ENCODE peak calls at places on chromosomes 2 and 18, in ten cellular contexts. One of them, this sample, is unnamed.

GRCh38 chr2:61135510-61135909 is 26.5 kb upstream of the C2orf74 start:
- DNase-seq in endodermal cell: no peak
- DNase-seq in astrocyte of the spinal cord: peak
- DNase-seq in GM12865: no peak
- DNase-seq in BE2C: peak
- DNase-seq in SK-N-SH: peak
- DNase-seq in fibroblast of lung: peak
- DNase-seq in tibial artery: no peak
- DNase-seq in HFF-Myc: peak
- DNase-seq in pancreas: no peak
- DNase-seq in this sample: no peak

GRCh38 chr18:45291616-45292612 is 323.4 kb upstream of the SLC14A2 start:
- DNase-seq in GM12865: no peak
- DNase-seq in endodermal cell: no peak
- DNase-seq in pancreas: no peak
- DNase-seq in fibroblast of lung: peak
- DNase-seq in HFF-Myc: no peak
- DNase-seq in astrocyte of the spinal cord: peak
- DNase-seq in tibial artery: no peak
- DNase-seq in SK-N-SH: peak
- DNase-seq in BE2C: no peak
- DNase-seq in this sample: no peak

GRCh38 chr2:51649366-51649765 is 617.4 kb upstream of the NRXN1 start:
- DNase-seq in tibial artery: no peak
- DNase-seq in BE2C: no peak
- DNase-seq in SK-N-SH: no peak
- DNase-seq in pancreas: no peak
- DNase-seq in astrocyte of the spinal cord: no peak
- DNase-seq in fibroblast of lung: no peak
- DNase-seq in endodermal cell: no peak
- DNase-seq in HFF-Myc: no peak
- DNase-seq in GM12865: no peak
- DNase-seq in this sample: no peak

GRCh38 chr18:78860117-78860516 is 119.5 kb upstream of the SALL3 start:
- DNase-seq in tibial artery: no peak
- DNase-seq in GM12865: no peak
- DNase-seq in endodermal cell: no peak
- DNase-seq in fibroblast of lung: no peak
- DNase-seq in pancreas: no peak
- DNase-seq in astrocyte of the spinal cord: no peak
- DNase-seq in BE2C: no peak
- DNase-seq in HFF-Myc: no peak
- DNase-seq in SK-N-SH: no peak
- DNase-seq in this sample: no peak

GRCh38 chr18:79866889-79867574 is 69.3 kb downstream of the KCNG2 start:
- DNase-seq in SK-N-SH: no peak
- DNase-seq in HFF-Myc: no peak
- DNase-seq in endodermal cell: peak
- DNase-seq in fibroblast of lung: peak
- DNase-seq in astrocyte of the spinal cord: no peak
- DNase-seq in pancreas: no peak
- DNase-seq in BE2C: no peak
- DNase-seq in tibial artery: peak
- DNase-seq in GM12865: no peak
- DNase-seq in this sample: no peak

GRCh38 chr18:56307771-56308170 is 330.6 kb downstream of the TXNL1 start:
- DNase-seq in GM12865: peak
- DNase-seq in tibial artery: no peak
- DNase-seq in astrocyte of the spinal cord: peak
- DNase-seq in fibroblast of lung: no peak
- DNase-seq in BE2C: no peak
- DNase-seq in pancreas: no peak
- DNase-seq in HFF-Myc: no peak
- DNase-seq in endodermal cell: peak
- DNase-seq in SK-N-SH: no peak
- DNase-seq in this sample: no peak

GRCh38 chr2:96493072-96493471 is 12.1 kb downstream of the NEURL3 start:
- DNase-seq in fibroblast of lung: no peak
- DNase-seq in endodermal cell: peak
- DNase-seq in BE2C: no peak
- DNase-seq in astrocyte of the spinal cord: no peak
- DNase-seq in HFF-Myc: no peak
- DNase-seq in tibial artery: no peak
- DNase-seq in GM12865: peak
- DNase-seq in SK-N-SH: no peak
- DNase-seq in pancreas: no peak
- DNase-seq in this sample: no peak

GRCh38 chr2:130798472-130799221 is 38.1 kb upstream of the ARHGEF4 start:
- DNase-seq in fibroblast of lung: peak
- DNase-seq in SK-N-SH: peak
- DNase-seq in endodermal cell: peak
- DNase-seq in tibial artery: no peak
- DNase-seq in pancreas: peak
- DNase-seq in HFF-Myc: no peak
- DNase-seq in GM12865: no peak
- DNase-seq in BE2C: peak
- DNase-seq in astrocyte of the spinal cord: no peak
- DNase-seq in this sample: no peak

DNA sequence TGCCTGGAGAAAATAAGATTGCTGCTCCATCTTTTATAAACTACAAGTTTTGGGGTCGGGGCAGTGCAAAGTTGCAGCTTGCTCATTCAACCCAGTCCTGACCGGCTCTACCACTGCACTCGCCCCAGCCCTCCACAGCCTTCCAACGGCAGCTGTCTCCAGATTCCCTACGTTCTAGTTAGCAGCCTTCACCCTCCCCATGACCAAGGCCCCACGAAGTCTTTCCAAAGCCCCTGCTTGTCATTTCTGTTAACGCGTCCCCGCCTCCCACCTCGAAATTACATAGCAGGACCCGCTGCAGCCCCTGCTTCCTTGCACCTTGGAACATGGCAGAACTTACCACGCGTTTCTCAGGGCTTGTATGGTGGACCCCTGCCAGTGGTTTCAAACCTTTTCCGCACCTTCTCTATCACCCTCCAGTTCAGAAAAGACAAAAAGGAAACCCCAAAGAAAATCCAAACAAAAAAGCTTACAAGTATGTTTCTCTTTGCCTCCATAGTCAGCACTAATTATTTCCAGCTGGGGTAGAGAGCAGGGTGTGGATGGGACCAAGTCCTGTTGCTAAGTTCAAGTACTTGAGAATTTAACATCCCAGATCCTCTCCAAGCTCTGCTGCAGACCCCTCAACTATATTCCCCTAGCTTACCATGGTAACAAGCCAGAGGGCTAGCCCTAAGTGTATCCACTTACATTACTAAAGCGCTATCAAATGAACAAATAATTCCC is 161.5 kb downstream of the TGIF1 start:
- DNase-seq in pancreas: no peak
- DNase-seq in endodermal cell: peak
- DNase-seq in GM12865: no peak
- DNase-seq in fibroblast of lung: no peak
- DNase-seq in HFF-Myc: no peak
- DNase-seq in BE2C: no peak
- DNase-seq in SK-N-SH: no peak
- DNase-seq in tibial artery: no peak
- DNase-seq in astrocyte of the spinal cord: no peak
- DNase-seq in this sample: no peak
- TF ChIP-seq CTCF in pancreas: no peak
- TF ChIP-seq CTCF in endodermal cell: no peak
- TF ChIP-seq CTCF in GM12865: no peak
- TF ChIP-seq CTCF in fibroblast of lung: no peak
- TF ChIP-seq CTCF in HFF-Myc: no peak
- TF ChIP-seq CTCF in BE2C: no peak
- TF ChIP-seq CTCF in SK-N-SH: no peak
- TF ChIP-seq CTCF in tibial artery: no peak
- TF ChIP-seq CTCF in astrocyte of the spinal cord: no peak
- TF ChIP-seq CTCF in this sample: no peak

DNA sequence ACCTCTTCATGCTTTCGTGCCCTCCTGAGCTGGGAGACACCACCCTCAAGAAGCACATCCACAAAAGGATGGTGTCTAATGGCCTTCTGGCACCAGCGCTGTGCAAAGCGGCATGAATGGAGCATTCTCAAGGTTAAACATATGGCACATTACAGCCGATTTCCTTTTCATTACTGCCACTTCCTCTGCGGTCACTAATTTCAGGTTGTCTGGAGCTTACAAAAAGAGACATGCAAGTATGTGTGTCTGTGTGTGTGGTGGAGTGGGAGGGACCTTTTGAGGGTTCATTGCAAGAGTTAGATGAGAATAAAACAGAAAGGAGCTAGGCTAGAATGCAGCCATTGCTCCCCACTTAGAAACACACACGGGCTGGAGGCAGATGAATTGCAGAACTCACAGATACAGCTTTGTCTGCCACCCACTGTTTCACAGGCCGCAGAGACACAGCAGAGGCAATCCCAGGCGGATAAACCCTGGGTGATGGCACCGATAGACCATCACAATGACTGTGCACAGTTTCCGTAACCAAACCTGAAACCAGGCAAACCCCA is 76.0 kb downstream of the TGIF1 start:
- DNase-seq in pancreas: no peak
- DNase-seq in astrocyte of the spinal cord: peak
- DNase-seq in BE2C: no peak
- DNase-seq in fibroblast of lung: peak
- DNase-seq in HFF-Myc: no peak
- DNase-seq in SK-N-SH: no peak
- DNase-seq in GM12865: peak
- DNase-seq in tibial artery: no peak
- DNase-seq in endodermal cell: peak
- DNase-seq in this sample: no peak
- H3K4me3 ChIP-seq in pancreas: no peak
- H3K4me3 ChIP-seq in astrocyte of the spinal cord: no peak
- H3K4me3 ChIP-seq in BE2C: no peak
- H3K4me3 ChIP-seq in fibroblast of lung: no peak
- H3K4me3 ChIP-seq in HFF-Myc: no peak
- H3K4me3 ChIP-seq in SK-N-SH: no peak
- H3K4me3 ChIP-seq in GM12865: peak
- H3K4me3 ChIP-seq in tibial artery: no peak
- H3K4me3 ChIP-seq in endodermal cell: no peak
- H3K4me3 ChIP-seq in this sample: no peak

GRCh38 chr18:50578030-50578429 is 18.1 kb downstream of the MAPK4 start:
- DNase-seq in HFF-Myc: no peak
- DNase-seq in BE2C: no peak
- DNase-seq in pancreas: no peak
- DNase-seq in fibroblast of lung: no peak
- DNase-seq in tibial artery: no peak
- DNase-seq in astrocyte of the spinal cord: no peak
- DNase-seq in SK-N-SH: no peak
- DNase-seq in endodermal cell: no peak
- DNase-seq in GM12865: no peak
- DNase-seq in this sample: no peak

GRCh38 chr18:50582500-50582899 is 22.6 kb downstream of the MAPK4 start:
- DNase-seq in BE2C: no peak
- DNase-seq in HFF-Myc: no peak
- DNase-seq in tibial artery: no peak
- DNase-seq in GM12865: no peak
- DNase-seq in pancreas: no peak
- DNase-seq in astrocyte of the spinal cord: no peak
- DNase-seq in endodermal cell: no peak
- DNase-seq in fibroblast of lung: no peak
- DNase-seq in SK-N-SH: no peak
- DNase-seq in this sample: no peak

GRCh38 chr18:50581517-50581916 is 21.6 kb downstream of the MAPK4 start:
- DNase-seq in endodermal cell: no peak
- DNase-seq in BE2C: no peak
- DNase-seq in pancreas: no peak
- DNase-seq in fibroblast of lung: no peak
- DNase-seq in tibial artery: no peak
- DNase-seq in astrocyte of the spinal cord: no peak
- DNase-seq in HFF-Myc: no peak
- DNase-seq in GM12865: no peak
- DNase-seq in SK-N-SH: no peak
- DNase-seq in this sample: no peak

GRCh38 chr18:50579061-50579774 is 19.3 kb downstream of the MAPK4 start:
- DNase-seq in endodermal cell: no peak
- DNase-seq in BE2C: no peak
- DNase-seq in SK-N-SH: no peak
- DNase-seq in GM12865: no peak
- DNase-seq in tibial artery: no peak
- DNase-seq in pancreas: no peak
- DNase-seq in fibroblast of lung: no peak
- DNase-seq in HFF-Myc: no peak
- DNase-seq in astrocyte of the spinal cord: no peak
- DNase-seq in this sample: no peak

DNA sequence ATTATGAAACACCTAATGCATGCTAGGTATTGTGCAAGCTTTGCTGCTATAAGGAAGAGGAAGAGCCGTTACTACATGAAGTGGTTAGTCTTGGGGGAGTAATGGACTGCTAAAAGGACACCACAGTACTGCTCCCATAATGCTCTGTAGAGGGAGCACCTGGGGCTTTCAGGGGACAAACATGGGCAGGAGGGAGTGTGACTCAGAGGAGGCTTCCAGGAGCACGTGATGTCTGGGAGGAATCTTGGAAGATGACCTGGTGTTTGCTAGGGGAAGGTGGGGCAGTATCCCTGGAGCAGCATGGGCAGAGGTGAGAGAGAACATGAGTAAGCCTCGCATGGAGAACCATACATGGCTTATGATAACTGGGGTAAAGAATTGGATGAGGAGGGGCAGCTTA is 18.8 kb downstream of the MAPK4 start:
- DNase-seq in GM12865: no peak
- DNase-seq in tibial artery: no peak
- DNase-seq in SK-N-SH: no peak
- DNase-seq in astrocyte of the spinal cord: no peak
- DNase-seq in pancreas: no peak
- DNase-seq in fibroblast of lung: no peak
- DNase-seq in BE2C: no peak
- DNase-seq in endodermal cell: no peak
- DNase-seq in HFF-Myc: no peak
- DNase-seq in this sample: no peak
- TF ChIP-seq CTCF in GM12865: no peak
- TF ChIP-seq CTCF in tibial artery: no peak
- TF ChIP-seq CTCF in SK-N-SH: no peak
- TF ChIP-seq CTCF in astrocyte of the spinal cord: no peak
- TF ChIP-seq CTCF in pancreas: no peak
- TF ChIP-seq CTCF in fibroblast of lung: no peak
- TF ChIP-seq CTCF in BE2C: no peak
- TF ChIP-seq CTCF in endodermal cell: no peak
- TF ChIP-seq CTCF in HFF-Myc: no peak
- TF ChIP-seq CTCF in this sample: peak

GRCh38 chr18:23131693-23132319 is 3.5 kb upstream of the CABLES1 start:
- DNase-seq in SK-N-SH: peak
- DNase-seq in astrocyte of the spinal cord: peak
- DNase-seq in endodermal cell: peak
- DNase-seq in HFF-Myc: peak
- DNase-seq in BE2C: peak
- DNase-seq in tibial artery: peak
- DNase-seq in pancreas: no peak
- DNase-seq in fibroblast of lung: peak
- DNase-seq in GM12865: peak
- DNase-seq in this sample: no peak

GRCh38 chr18:23134780-23135678 is at the start of gene CABLES1:
- DNase-seq in pancreas: peak
- DNase-seq in HFF-Myc: no peak
- DNase-seq in astrocyte of the spinal cord: peak
- DNase-seq in BE2C: peak
- DNase-seq in fibroblast of lung: peak
- DNase-seq in SK-N-SH: peak
- DNase-seq in GM12865: peak
- DNase-seq in tibial artery: peak
- DNase-seq in endodermal cell: peak
- DNase-seq in this sample: no peak

GRCh38 chr18:23136326-23137092 is 1.2 kb downstream of the CABLES1 start:
- DNase-seq in endodermal cell: peak
- DNase-seq in BE2C: no peak
- DNase-seq in pancreas: no peak
- DNase-seq in tibial artery: peak
- DNase-seq in GM12865: peak
- DNase-seq in fibroblast of lung: peak
- DNase-seq in astrocyte of the spinal cord: peak
- DNase-seq in HFF-Myc: no peak
- DNase-seq in SK-N-SH: peak
- DNase-seq in this sample: no peak

GRCh38 chr18:23135679-23136325 is 517 bp downstream of the CABLES1 start:
- DNase-seq in pancreas: peak
- DNase-seq in HFF-Myc: no peak
- DNase-seq in GM12865: peak
- DNase-seq in BE2C: peak
- DNase-seq in astrocyte of the spinal cord: no peak
- DNase-seq in endodermal cell: peak
- DNase-seq in SK-N-SH: peak
- DNase-seq in fibroblast of lung: peak
- DNase-seq in tibial artery: peak
- DNase-seq in this sample: no peak

GRCh38 chr18:23133860-23134779 is 1.2 kb upstream of the CABLES1 start:
- DNase-seq in endodermal cell: peak
- DNase-seq in tibial artery: no peak
- DNase-seq in fibroblast of lung: no peak
- DNase-seq in astrocyte of the spinal cord: no peak
- DNase-seq in BE2C: peak
- DNase-seq in HFF-Myc: no peak
- DNase-seq in GM12865: peak
- DNase-seq in pancreas: peak
- DNase-seq in SK-N-SH: peak
- DNase-seq in this sample: peak
- H3K4me3 ChIP-seq in endodermal cell: peak
- H3K4me3 ChIP-seq in tibial artery: peak
- H3K4me3 ChIP-seq in fibroblast of lung: peak
- H3K4me3 ChIP-seq in astrocyte of the spinal cord: peak
- H3K4me3 ChIP-seq in BE2C: peak
- H3K4me3 ChIP-seq in HFF-Myc: no peak
- H3K4me3 ChIP-seq in GM12865: peak
- H3K4me3 ChIP-seq in pancreas: no peak
- H3K4me3 ChIP-seq in SK-N-SH: no peak
- H3K4me3 ChIP-seq in this sample: peak

This sample was measured in LNCaP clone FGC.